ENCODE peak calls at places on chromosomes 12 and 14, in five cellular contexts. C is lower lobe of right lung, D is body of pancreas, J is neural progenitor cell, Y is foreskin fibroblast. N is an unnamed sample.

GRCh38 chr12:30021046-30021833 is 237.5 kb upstream of the TMTC1 start:
- DNase-seq in C (no peak), D (no peak), J (no peak), Y (peak), N (no peak)

GRCh38 chr14:79369359-79370332 is 841.7 kb downstream of the DIO2 start:
- DNase-seq in C (no peak), D (peak), J (no peak), Y (peak), N (no peak)

GRCh38 chr12:6198556-6198955 is 1.6 kb upstream of the CD9 start:
- DNase-seq in C (no peak), D (no peak), J (no peak), Y (no peak), N (no peak)

GRCh38 chr12:131844656-131845055 is 16.5 kb downstream of the MMP17 start:
- DNase-seq in C (no peak), D (no peak), J (no peak), Y (no peak), N (no peak)

GRCh38 chr14:81509838-81510452 is 23.7 kb downstream of the SEL1L start:
- DNase-seq in C (no peak), D (no peak), J (no peak), Y (no peak), N (peak)

GRCh38 chr12:48028541-48029400 is 24.5 kb upstream of the COL2A1 start:
- DNase-seq in C (no peak), D (no peak), J (no peak), Y (no peak), N (no peak)

GRCh38 chr14:67971627-67972625 is 152.3 kb downstream of the RAD51B start:
- DNase-seq in C (no peak), D (no peak), J (no peak), Y (peak), N (no peak)

GRCh38 chr12:67649165-67650126 is 901 bp downstream of the DYRK2 start:
- DNase-seq in C (peak), D (peak), J (peak), Y (no peak), N (no peak)

GRCh38 chr12:102961488-102961801 is 4.0 kb downstream of the ASCL1 start:
- DNase-seq in C (no peak), D (no peak), J (no peak), Y (no peak), N (no peak)

GRCh38 chr14:87601011-87601410 is 392.0 kb downstream of the GALC start:
- DNase-seq in C (no peak), D (no peak), J (no peak), Y (no peak), N (no peak)

GRCh38 chr14:83164016-83164415 is 1630.4 kb upstream of the SEL1L start:
- DNase-seq in C (no peak), D (no peak), J (no peak), Y (peak), N (no peak)

GRCh38 chr14:78758333-78758732 is 588.2 kb downstream of the NRXN3 start:
- DNase-seq in C (no peak), D (no peak), J (peak), Y (no peak), N (peak)

GRCh38 chr12:89574736-89575208 is 48.9 kb upstream of the POC1B start:
- DNase-seq in C (no peak), D (no peak), J (no peak), Y (peak), N (no peak)

GRCh38 chr12:64825143-64826011 is 930 bp downstream of the TBC1D30 start:
- DNase-seq in C (no peak), D (no peak), J (peak), Y (no peak), N (no peak)

GRCh38 chr14:104238424-104239184 is 100.2 kb downstream of the KIF26A start:
- DNase-seq in C (peak), D (no peak), J (no peak), Y (no peak), N (no peak)

GRCh38 chr12:127425474-127425873 is 841.5 kb upstream of the TMEM132C start:
- DNase-seq in C (no peak), D (no peak), J (no peak), Y (no peak), N (no peak)

GRCh38 chr14:30193791-30194407 is 266.3 kb upstream of the PRKD1 start:
- DNase-seq in C (no peak), D (no peak), J (no peak), Y (peak), N (no peak)

GRCh38 chr12:116026768-116027550 is 250.5 kb downstream of the MED13L start:
- DNase-seq in C (no peak), D (no peak), J (no peak), Y (no peak), N (no peak)

GRCh38 chr14:69133206-69134125 is 19.5 kb downstream of the DCAF5 start:
- DNase-seq in C (no peak), D (peak), J (no peak), Y (peak), N (no peak)

GRCh38 chr12:106291342-106291741 is 11.2 kb upstream of the TCP11L2 start:
- DNase-seq in C (no peak), D (no peak), J (no peak), Y (no peak), N (no peak)

GRCh38 chr12:34391771-34392581 is 369.7 kb downstream of the ALG10 start:
- DNase-seq in C (peak), D (no peak), J (no peak), Y (no peak), N (no peak)

GRCh38 chr14:70648374-70648773 is 6.7 kb downstream of the TTC9 start:
- DNase-seq in C (no peak), D (no peak), J (no peak), Y (no peak), N (no peak)

GRCh38 chr14:70644016-70644415 is 2.3 kb downstream of the TTC9 start:
- DNase-seq in C (no peak), D (no peak), J (no peak), Y (no peak), N (no peak)

GRCh38 chr14:70642313-70643235 is 858 bp downstream of the TTC9 start:
- DNase-seq in C (no peak), D (peak), J (peak), Y (no peak), N (no peak)

GRCh38 chr14:70646705-70647104 is 5.0 kb downstream of the TTC9 start:
- DNase-seq in C (no peak), D (no peak), J (peak), Y (no peak), N (no peak)

GRCh38 chr14:70645892-70646291 is 4.2 kb downstream of the TTC9 start:
- DNase-seq in C (no peak), D (no peak), J (no peak), Y (no peak), N (no peak)
- H3K4me3 ChIP-seq in C (no peak), D (no peak), J (no peak), Y (no peak), N (no peak)

DNA sequence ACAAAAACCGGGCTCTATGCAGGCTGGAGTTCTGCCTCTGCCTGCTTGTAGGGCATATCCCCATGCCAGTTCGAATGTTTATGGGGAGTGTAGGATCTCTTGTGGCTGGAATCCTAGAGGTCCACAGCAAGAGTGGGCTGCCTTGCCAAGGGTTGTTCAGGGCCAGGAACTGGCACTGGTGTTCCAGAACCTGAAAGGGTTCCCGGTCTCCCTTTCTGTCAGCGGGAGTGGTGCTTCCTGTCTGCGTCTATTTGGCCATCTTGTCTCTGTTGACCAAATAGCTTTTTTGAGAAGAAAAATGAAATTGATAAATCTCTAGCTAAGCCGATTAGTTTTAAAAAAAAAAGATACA is 17.8 kb downstream of the OLR1 start:
- DNase-seq in C (no peak), D (no peak), J (no peak), Y (no peak), N (no peak)
- H3K4me3 ChIP-seq in C (peak), D (peak), J (peak), Y (peak), N (no peak)

DNA sequence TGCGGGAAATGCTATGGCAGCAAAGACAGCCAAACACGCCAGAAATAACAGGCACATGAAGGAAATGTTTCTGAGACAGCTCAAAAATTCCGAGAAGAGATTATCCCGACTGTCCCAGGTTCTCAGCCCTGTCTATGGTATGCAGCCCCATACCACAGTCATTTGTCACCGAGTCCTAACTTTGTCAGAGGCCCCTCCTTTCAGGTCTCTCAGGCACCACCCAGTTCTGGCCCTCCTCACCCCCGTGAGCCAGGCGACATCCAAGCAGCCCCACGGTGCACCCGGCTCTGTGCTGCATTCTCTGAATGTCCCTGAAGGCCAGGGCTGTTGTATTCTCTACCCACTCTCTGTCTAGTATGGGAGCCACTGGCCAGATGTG is 24.0 kb downstream of the SSH1 start:
- DNase-seq in C (peak), D (no peak), J (no peak), Y (peak), N (no peak)
- H3K4me3 ChIP-seq in C (no peak), D (no peak), J (no peak), Y (peak), N (no peak)

DNA sequence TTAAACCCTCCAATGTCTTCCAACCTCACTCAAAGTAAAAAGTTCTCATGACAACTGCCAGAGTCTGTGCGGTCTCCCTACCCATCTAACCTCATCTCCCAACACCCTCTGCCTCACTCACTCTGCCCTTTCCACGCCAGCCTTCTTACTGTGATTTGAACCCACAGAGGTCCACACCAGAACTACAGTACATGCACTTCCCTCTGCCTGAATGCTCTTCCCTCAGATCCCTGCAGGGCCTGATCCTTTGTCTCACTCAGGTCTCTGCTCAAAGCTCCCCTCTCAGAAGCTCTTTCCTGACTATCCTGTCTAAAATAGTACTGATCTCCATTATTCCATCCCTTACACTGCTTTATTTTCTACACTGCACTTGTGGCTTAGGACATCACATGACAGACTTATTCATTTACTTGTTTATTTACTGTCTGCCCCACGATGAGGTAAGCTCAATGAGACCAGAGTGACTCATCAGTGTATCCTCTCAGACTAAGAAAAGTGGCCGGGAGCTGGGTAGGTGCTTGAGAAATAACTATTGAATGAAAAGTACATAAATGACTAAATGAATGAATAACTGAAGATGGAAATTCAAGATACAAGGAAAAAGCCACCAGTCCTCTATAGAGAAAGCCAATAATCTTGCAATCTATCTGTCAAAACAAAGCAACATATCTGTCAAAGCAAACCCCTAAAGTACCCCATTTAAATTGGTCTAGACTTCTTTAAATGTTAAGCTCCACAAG is 17.1 kb downstream of the POMT2 start:
- DNase-seq in C (no peak), D (no peak), J (no peak), Y (peak), N (peak)
- H3K4me3 ChIP-seq in C (no peak), D (no peak), J (no peak), Y (no peak), N (no peak)

GRCh38 chr12:2119266-2119665 is 66.5 kb downstream of the CACNA1C start:
- DNase-seq in C (no peak), D (no peak), J (no peak), Y (no peak), N (no peak)
- H3K4me3 ChIP-seq in C (no peak), D (no peak), J (no peak), Y (no peak), N (no peak)

GRCh38 chr14:40463886-40464285 is 1031.7 kb upstream of the FBXO33 start:
- DNase-seq in C (no peak), D (no peak), J (no peak), Y (no peak), N (no peak)
- H3K4me3 ChIP-seq in C (no peak), D (no peak), J (no peak), Y (no peak), N (no peak)

GRCh38 chr12:26809611-26810298 is 23.2 kb downstream of the ITPR2 start:
- DNase-seq in C (no peak), D (no peak), J (no peak), Y (no peak), N (no peak)
- H3K4me3 ChIP-seq in C (no peak), D (no peak), J (no peak), Y (no peak), N (no peak)

GRCh38 chr14:71415404-71415690 is 508.1 kb downstream of the PCNX1 start:
- DNase-seq in C (no peak), D (no peak), J (no peak), Y (peak), N (no peak)
- H3K4me3 ChIP-seq in C (no peak), D (no peak), J (no peak), Y (no peak), N (no peak)

GRCh38 chr14:95096476-95096875 is 60.9 kb downstream of the DICER1 start:
- DNase-seq in C (no peak), D (no peak), J (peak), Y (no peak), N (no peak)
- H3K4me3 ChIP-seq in C (no peak), D (no peak), J (peak), Y (no peak), N (no peak)

N was measured in LNCaP clone FGC.